ENCODE peak calls at places on chromosomes 7 and 10, in four cellular contexts. E, U, G and X are unnamed samples.

GRCh38 chr7:68009716-68010115 is 1013.1 kb downstream of the TYW1 start:
- DNase-seq in U (no peak), G (no peak), E (no peak), X (no peak)

GRCh38 chr7:91045626-91046025 is 218.6 kb upstream of the FZD1 start:
- DNase-seq in G (no peak), U (no peak), E (no peak), X (no peak)

GRCh38 chr7:84190016-84190705 is 4.4 kb downstream of the SEMA3A start:
- DNase-seq in U (no peak), E (no peak), G (no peak), X (no peak)

GRCh38 chr10:77787440-77787839 is 139.1 kb downstream of the DLG5 start:
- DNase-seq in G (no peak), U (no peak), E (no peak), X (no peak)

GRCh38 chr7:4009720-4010119 is 672.4 kb upstream of the FOXK1 start:
- DNase-seq in E (no peak), G (no peak), U (no peak), X (no peak)

GRCh38 chr10:124470544-124471449 is 9.2 kb downstream of the LHPP start:
- DNase-seq in U (no peak), E (peak), G (no peak), X (no peak)

GRCh38 chr7:157523371-157523765 is 186.6 kb downstream of the DNAJB6 start:
- DNase-seq in E (no peak), U (no peak), G (no peak), X (no peak)

GRCh38 chr10:88582806-88583583 is at the start of gene RNLS:
- DNase-seq in G (peak), U (peak), E (no peak), X (no peak)

GRCh38 chr10:131109746-131110145 is 201.8 kb downstream of the TCERG1L start:
- DNase-seq in U (no peak), E (no peak), G (no peak), X (no peak)

GRCh38 chr7:74527842-74528241 is 74.1 kb downstream of the GTF2IRD1 start:
- DNase-seq in G (no peak), U (no peak), E (no peak), X (no peak)

GRCh38 chr7:20299647-20300312 is 30.9 kb upstream of the ITGB8 start:
- DNase-seq in G (no peak), E (no peak), U (no peak), X (no peak)

GRCh38 chr7:1298938-1299885 is 66.5 kb downstream of the UNCX start:
- DNase-seq in E (no peak), U (no peak), G (no peak), X (no peak)

GRCh38 chr10:29595636-29596225 is 39.0 kb downstream of the SVIL start:
- DNase-seq in G (no peak), U (no peak), E (no peak), X (no peak)

GRCh38 chr7:18770154-18770807 is 274.7 kb downstream of the HDAC9 start:
- DNase-seq in E (no peak), U (no peak), G (no peak), X (no peak)

GRCh38 chr7:2644514-2645273 is 12.9 kb downstream of the TTYH3 start:
- DNase-seq in E (no peak), U (no peak), G (no peak), X (no peak)

GRCh38 chr7:79880312-79880711 is 254.3 kb upstream of the GNAI1 start:
- DNase-seq in G (no peak), U (no peak), E (no peak), X (no peak)

GRCh38 chr10:92164024-92164423 is 126.9 kb downstream of the CPEB3 start:
- DNase-seq in G (no peak), U (no peak), E (no peak), X (no peak)

GRCh38 chr10:32957341-32958084 is 517 bp downstream of the ITGB1 start:
- DNase-seq in G (peak), E (no peak), U (peak), X (peak)

GRCh38 chr7:106895246-106895864 is 30.3 kb downstream of the PIK3CG start:
- DNase-seq in U (no peak), G (no peak), E (no peak), X (no peak)

GRCh38 chr7:192701-193536 is 548 bp downstream of the FAM20C start:
- DNase-seq in G (no peak), U (no peak), E (no peak), X (peak)

GRCh38 chr7:191105-192034 is 1.0 kb upstream of the FAM20C start:
- DNase-seq in G (no peak), U (no peak), E (no peak), X (peak)

GRCh38 chr7:190196-190595 is 2.2 kb upstream of the FAM20C start:
- DNase-seq in U (no peak), G (no peak), E (no peak), X (no peak)

GRCh38 chr7:193538-194256 is 1.3 kb downstream of the FAM20C start:
- DNase-seq in U (no peak), G (no peak), E (no peak), X (no peak)

DNA sequence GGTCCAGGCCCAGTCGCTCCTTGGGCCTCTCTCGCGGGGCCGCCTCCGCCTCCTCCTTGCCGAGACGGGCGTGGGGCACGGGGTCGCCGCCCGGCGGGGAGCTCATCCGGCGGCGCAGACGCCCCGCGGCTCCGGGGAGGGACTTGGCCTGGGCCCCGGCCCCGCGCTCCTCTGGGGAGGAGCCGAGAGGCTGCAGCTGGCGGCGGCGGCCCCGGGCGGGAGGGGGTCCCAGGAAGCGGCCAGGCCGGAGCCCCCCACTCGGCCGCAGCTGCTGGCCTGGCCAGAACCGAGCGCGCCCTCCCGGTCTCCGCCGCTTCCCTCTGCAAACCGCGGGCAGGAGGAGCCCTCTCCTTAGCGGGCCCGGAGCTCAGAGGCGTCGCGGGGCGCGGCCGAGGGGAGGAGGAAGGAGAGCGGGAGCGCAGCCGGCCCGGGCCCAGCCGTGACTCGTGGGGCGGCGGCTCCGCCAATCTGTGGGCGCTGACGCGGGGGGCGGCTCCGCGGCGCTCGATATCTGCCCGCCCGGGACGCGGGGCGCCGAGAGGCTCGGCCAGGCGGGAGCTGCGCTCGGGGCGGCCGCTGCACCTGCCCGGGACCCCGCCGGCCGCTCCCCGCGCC is at the start of gene FAM20C:
- DNase-seq in G (peak), U (peak), E (no peak), X (peak)
- TF ChIP-seq ELF4 in G (no peak), U (no peak), E (no peak), X (no peak)

GRCh38 chr7:26438078-26438477 is 146.4 kb downstream of the SNX10 start:
- DNase-seq in U (no peak), E (no peak), G (no peak), X (no peak)

GRCh38 chr7:26434974-26435373 is 143.3 kb downstream of the SNX10 start:
- DNase-seq in E (no peak), G (no peak), U (no peak), X (no peak)

GRCh38 chr7:26440253-26440992 is 148.8 kb downstream of the SNX10 start:
- DNase-seq in E (no peak), G (no peak), U (no peak), X (no peak)

GRCh38 chr7:26439502-26440252 is 148.0 kb downstream of the SNX10 start:
- DNase-seq in G (no peak), U (no peak), E (no peak), X (no peak)

GRCh38 chr7:26436996-26437547 is 145.4 kb downstream of the SNX10 start:
- DNase-seq in G (no peak), E (no peak), U (no peak), X (no peak)
- TF ChIP-seq SP1 in G (no peak), E (no peak), U (no peak), X (no peak)

GRCh38 chr7:95718556-95719410 is 53.6 kb upstream of the DYNC1I1 start:
- DNase-seq in G (no peak), U (no peak), E (no peak), X (peak)
- TF ChIP-seq ELF4 in G (no peak), U (no peak), E (no peak), X (no peak)

GRCh38 chr7:47180268-47180826 is 401.6 kb downstream of the TNS3 start:
- DNase-seq in E (peak), G (peak), U (peak), X (peak)
- TF ChIP-seq SP1 in E (no peak), G (no peak), U (no peak), X (no peak)